ENCODE peak calls at places on chromosomes 13 and 19, in four cellular contexts. Y, K, H and G are unnamed samples.

GRCh38 chr13:105177265-105177900 is 1358.1 kb downstream of the EFNB2 start:
- DNase-seq in Y (no peak), H (no peak), K (no peak), G (peak; percentile 13)

GRCh38 chr13:24270639-24271131 is 38.7 kb upstream of the C1QTNF9 start:
- DNase-seq in K (peak; percentile 42), H (peak; percentile 47), Y (no peak), G (peak; percentile 73)

GRCh38 chr19:13033819-13034611 is 38.7 kb downstream of the NFIX start:
- DNase-seq in K (peak; percentile 49), H (peak; percentile 71), Y (no peak), G (peak; percentile 43)

GRCh38 chr13:52348081-52348480 is 57.9 kb downstream of the THSD1 start:
- DNase-seq in Y (no peak), H (peak; percentile 95), K (no peak), G (peak; percentile 30)

GRCh38 chr19:3556423-3556977 is 886 bp downstream of the MFSD12 start:
- DNase-seq in K (no peak), Y (no peak), H (no peak), G (no peak)

GRCh38 chr19:4749870-4750269 is 26.2 kb upstream of the DPP9 start:
- DNase-seq in H (no peak), Y (peak; percentile 66), K (no peak), G (no peak)

GRCh38 chr19:3599776-3600183 is 6.9 kb downstream of the TBXA2R start:
- DNase-seq in H (no peak), K (no peak), Y (no peak), G (no peak)

GRCh38 chr13:102012299-102013293 is 389.3 kb downstream of the FGF14 start:
- DNase-seq in K (no peak), Y (no peak), H (no peak), G (no peak)

GRCh38 chr13:31797154-31797775 is 57.9 kb downstream of the RXFP2 start:
- DNase-seq in H (peak; percentile 66), K (no peak), Y (peak; percentile 45), G (peak; percentile 42)

GRCh38 chr13:103282571-103283450 is 216.6 kb upstream of the SLC10A2 start:
- DNase-seq in K (no peak), H (peak; percentile 95), Y (no peak), G (peak; percentile 47)